ENCODE peak calls at places on chromosomes 1 and 21, in nine cellular contexts. E is effector CD4-positive, alpha-beta T cell; J is stimulated activated CD8-positive, alpha-beta memory T cell treated with anti-CD3 and anti-CD28 coated beads, Interleukin-15, amount 100 ng/mL, for 24 hours; I is 8988T; L is EL; H is right lobe of liver; P is GM12892; F is fibroblast of mammary gland; D is smooth muscle cell of the brain vasculature. A is an unnamed sample.

GRCh38 chr1:64514197-64514765 is 44.4 kb downstream of the CACHD1 start:
- DNase-seq in E (no peak), J (no peak), I (no peak), L (peak), H (no peak), P (no peak), F (peak), D (no peak), A (peak)

GRCh38 chr1:246779561-246780175 is 55.5 kb downstream of the SCCPDH start:
- DNase-seq in E (no peak), J (no peak), I (no peak), L (no peak), H (no peak), P (no peak), F (no peak), D (no peak), A (no peak)

GRCh38 chr1:92317836-92318493 is 19.1 kb downstream of the RPAP2 start:
- DNase-seq in E (no peak), J (no peak), I (no peak), L (no peak), H (no peak), P (no peak), F (no peak), D (no peak), A (no peak)

GRCh38 chr1:32761253-32761877 is 55.8 kb downstream of the YARS1 start:
- DNase-seq in E (no peak), J (no peak), I (no peak), L (peak), H (peak), P (no peak), F (peak), D (no peak), A (peak)

GRCh38 chr1:203147376-203147775 is 19.9 kb downstream of the ADORA1 start:
- DNase-seq in E (no peak), J (no peak), I (no peak), L (no peak), H (no peak), P (no peak), F (no peak), D (no peak), A (no peak)

GRCh38 chr1:32773764-32774463 is 43.2 kb downstream of the YARS1 start:
- DNase-seq in E (no peak), J (no peak), I (no peak), L (no peak), H (no peak), P (no peak), F (no peak), D (no peak), A (no peak)

GRCh38 chr1:10339815-10340214 is 59.0 kb upstream of the PGD start:
- DNase-seq in E (no peak), J (no peak), I (no peak), L (peak), H (peak), P (no peak), F (peak), D (no peak), A (peak)

GRCh38 chr21:35048183-35048601 is 910 bp downstream of the RUNX1 start:
- DNase-seq in E (no peak), J (no peak), I (no peak), L (peak), H (no peak), P (no peak), F (no peak), D (no peak), A (peak)

GRCh38 chr1:94646786-94647555 is 105.4 kb upstream of the F3 start:
- DNase-seq in E (no peak), J (no peak), I (no peak), L (peak), H (no peak), P (no peak), F (peak), D (no peak), A (peak)

GRCh38 chr1:242828199-242828598 is 303.7 kb upstream of the PLD5 start:
- DNase-seq in E (no peak), J (no peak), I (no peak), L (no peak), H (no peak), P (no peak), F (no peak), D (no peak), A (no peak)

GRCh38 chr1:27519341-27520258 is 29.6 kb upstream of the WASF2 start:
- DNase-seq in E (no peak), J (no peak), I (no peak), L (no peak), H (peak), P (no peak), F (no peak), D (no peak), A (no peak)

GRCh38 chr21:42466700-42467612 is 29.1 kb downstream of the RSPH1 start:
- DNase-seq in E (no peak), J (no peak), I (peak), L (peak), H (no peak), P (no peak), F (no peak), D (no peak), A (peak)

GRCh38 chr21:34603002-34603709 is 11.8 kb downstream of the RCAN1 start:
- DNase-seq in E (peak), J (peak), I (peak), L (peak), H (peak), P (no peak), F (peak), D (peak), A (peak)

GRCh38 chr1:226651732-226652105 is 87.4 kb downstream of the ITPKB start:
- DNase-seq in E (no peak), J (no peak), I (no peak), L (no peak), H (no peak), P (no peak), F (no peak), D (no peak), A (no peak)

GRCh38 chr1:13517193-13517812 is 3.5 kb upstream of the LRRC38 start:
- DNase-seq in E (no peak), J (no peak), I (no peak), L (no peak), H (no peak), P (no peak), F (peak), D (no peak), A (no peak)

GRCh38 chr21:38909109-38909508 is 103.4 kb downstream of the ETS2 start:
- DNase-seq in E (no peak), J (no peak), I (no peak), L (no peak), H (no peak), P (no peak), F (no peak), D (no peak), A (peak)

GRCh38 chr1:17774452-17774851 is 19.3 kb downstream of the ACTL8 start:
- DNase-seq in E (no peak), J (no peak), I (no peak), L (no peak), H (no peak), P (no peak), F (no peak), D (no peak), A (no peak)

GRCh38 chr21:18951291-18952038 is 547.9 kb upstream of the TMPRSS15 start:
- DNase-seq in E (no peak), J (no peak), I (no peak), L (no peak), H (no peak), P (no peak), F (peak), D (no peak), A (no peak)

GRCh38 chr1:94471271-94471670 is 53.1 kb downstream of the ABCD3 start:
- DNase-seq in E (no peak), J (no peak), I (no peak), L (no peak), H (no peak), P (no peak), F (no peak), D (no peak), A (no peak)

GRCh38 chr1:160168016-160168415 is 16.6 kb downstream of the ATP1A4 start:
- DNase-seq in E (no peak), J (no peak), I (no peak), L (no peak), H (no peak), P (no peak), F (no peak), D (no peak), A (no peak)

GRCh38 chr1:226083303-226084101 is 21.0 kb downstream of the H3-3A start:
- DNase-seq in E (peak), J (peak), I (peak), L (peak), H (peak), P (peak), F (peak), D (no peak), A (peak)

GRCh38 chr21:27423906-27424595 is 457.2 kb upstream of the ADAMTS5 start:
- DNase-seq in E (no peak), J (no peak), I (no peak), L (peak), H (no peak), P (no peak), F (peak), D (no peak), A (peak)

GRCh38 chr1:43554444-43554992 is 23.8 kb downstream of the PTPRF start:
- DNase-seq in E (no peak), J (no peak), I (peak), L (peak), H (no peak), P (no peak), F (peak), D (no peak), A (peak)

GRCh38 chr1:90723561-90724108 is 6.5 kb upstream of the BARHL2 start:
- DNase-seq in E (no peak), J (no peak), I (no peak), L (no peak), H (no peak), P (no peak), F (no peak), D (no peak), A (peak)